ENCODE peak calls at places on chromosomes 5 and 9, in nine cellular contexts. F, J, Z, U, K, X, E, L and Q are unnamed samples.

GRCh38 chr5:167608708-167609272 is 682.7 kb upstream of the WWC1 start:
- DNase-seq in Z (no peak), E (no peak), L (no peak), J (no peak), U (no peak), F (no peak), X (no peak), K (peak), Q (no peak)

GRCh38 chr5:34869256-34869655 is 30.3 kb downstream of the TTC23L start:
- DNase-seq in L (no peak), E (peak), Z (no peak), K (no peak), X (no peak), J (no peak), U (no peak), F (no peak), Q (no peak)

GRCh38 chr9:138103111-138103823 is 225.7 kb downstream of the CACNA1B start:
- DNase-seq in L (no peak), J (no peak), K (no peak), F (no peak), X (no peak), Z (no peak), E (no peak), U (no peak), Q (no peak)

GRCh38 chr9:132648685-132649084 is 21.1 kb downstream of the DDX31 start:
- DNase-seq in E (no peak), L (no peak), U (no peak), Z (no peak), F (no peak), J (no peak), K (no peak), X (no peak), Q (no peak)

GRCh38 chr9:137682431-137682991 is 63.7 kb downstream of the EHMT1 start:
- DNase-seq in Z (no peak), K (no peak), E (no peak), L (no peak), J (no peak), U (no peak), X (no peak), F (no peak), Q (no peak)

GRCh38 chr5:94396687-94397086 is 221.7 kb downstream of the KIAA0825 start:
- DNase-seq in L (no peak), U (peak), X (no peak), J (no peak), Z (no peak), F (no peak), E (no peak), K (no peak), Q (no peak)

GRCh38 chr9:137167113-137167751 is 2.6 kb downstream of the LRRC26 start:
- DNase-seq in L (no peak), K (no peak), J (no peak), E (no peak), X (no peak), F (no peak), Z (no peak), U (peak), Q (no peak)

GRCh38 chr9:121810489-121810888 is 159.1 kb downstream of the DAB2IP start:
- DNase-seq in U (no peak), J (no peak), X (no peak), K (no peak), L (no peak), F (no peak), Z (no peak), E (no peak), Q (no peak)

GRCh38 chr9:134220311-134220710 is 55.9 kb upstream of the RNU6ATAC start:
- DNase-seq in E (no peak), X (no peak), L (no peak), U (no peak), J (no peak), F (no peak), Z (no peak), K (no peak), Q (no peak)

GRCh38 chr5:154997746-154998145 is 15.8 kb upstream of the KIF4B start:
- DNase-seq in X (no peak), L (no peak), F (no peak), E (no peak), K (peak), J (no peak), Z (no peak), U (no peak), Q (no peak)

GRCh38 chr5:180113660-180114303 is 42.2 kb upstream of the RNF130 start:
- DNase-seq in F (no peak), U (no peak), Z (no peak), L (no peak), X (no peak), K (no peak), J (no peak), E (no peak), Q (no peak)

GRCh38 chr9:131524578-131525315 is 6.3 kb downstream of the UCK1 start:
- DNase-seq in X (peak), Z (no peak), F (no peak), U (no peak), L (no peak), K (peak), J (no peak), E (no peak), Q (no peak)

GRCh38 chr5:173237821-173238220 is 2.8 kb upstream of the NKX2-5 start:
- DNase-seq in K (no peak), Z (no peak), E (no peak), L (no peak), J (no peak), F (no peak), U (no peak), X (no peak), Q (no peak)

GRCh38 chr5:134053840-134054338 is 49.1 kb upstream of the VDAC1 start:
- DNase-seq in F (peak), U (peak), E (no peak), X (peak), Z (no peak), J (no peak), K (no peak), L (no peak), Q (peak)

GRCh38 chr5:66113160-66113559 is 30.9 kb upstream of the SREK1 start:
- DNase-seq in X (peak), U (no peak), E (no peak), J (no peak), K (peak), F (peak), L (no peak), Z (no peak), Q (no peak)

GRCh38 chr5:91126448-91126847 is 256.7 kb downstream of the ARRDC3 start:
- DNase-seq in E (no peak), L (no peak), U (no peak), X (peak), F (no peak), K (peak), Z (no peak), J (no peak), Q (no peak)

GRCh38 chr9:88990721-88991065 is 575 bp upstream of the S1PR3 start:
- DNase-seq in F (no peak), E (no peak), K (no peak), Z (no peak), J (no peak), X (no peak), L (no peak), U (no peak), Q (no peak)

GRCh38 chr9:81621785-81622243 is 67.5 kb downstream of the TLE1 start:
- DNase-seq in X (no peak), E (no peak), J (no peak), Z (no peak), L (no peak), F (no peak), U (peak), K (no peak), Q (peak)

GRCh38 chr5:79200573-79201183 is 35.3 kb upstream of the JMY start:
- DNase-seq in F (no peak), E (no peak), L (no peak), U (peak), Z (no peak), X (peak), J (peak), K (peak), Q (peak)

GRCh38 chr5:71651554-71651953 is 64.4 kb downstream of the MCCC2 start:
- DNase-seq in J (no peak), K (no peak), X (no peak), Z (peak), F (no peak), E (no peak), U (no peak), L (no peak), Q (no peak)

GRCh38 chr5:127685662-127686061 is 17.5 kb upstream of the CCDC192 start:
- DNase-seq in L (no peak), E (no peak), J (no peak), K (peak), U (no peak), X (peak), F (no peak), Z (no peak), Q (no peak)

GRCh38 chr5:34001231-34001935 is 6.5 kb downstream of the AMACR start:
- DNase-seq in X (peak), U (peak), F (no peak), K (peak), Z (no peak), J (no peak), E (peak), L (no peak), Q (peak)

GRCh38 chr9:18989097-18989496 is 43.9 kb downstream of the SAXO1 start:
- DNase-seq in K (no peak), L (no peak), U (no peak), F (no peak), X (no peak), J (no peak), E (no peak), Z (no peak), Q (no peak)